ENCODE peak calls at places on chromosomes 13 and 19, in eight cellular contexts. X is astrocyte, T is psoas muscle, N is right cardiac atrium, H is fibroblast of mammary gland, W is H7, V is gastrocnemius medialis, Z is lower leg skin. C is an unnamed sample.

GRCh38 chr19:37519890-37520289 is 13.2 kb downstream of the ZNF793 start:
- DNase-seq in W (no peak), Z (no peak), T (no peak), H (peak), V (no peak), N (no peak), X (peak), C (no peak)

GRCh38 chr13:31350560-31350959 is 150.8 kb downstream of the B3GLCT start:
- DNase-seq in T (no peak), V (no peak), N (no peak), Z (no peak), X (no peak), H (no peak), W (no peak), C (no peak)

GRCh38 chr13:21672811-21673591 is 2.1 kb downstream of the FGF9 start:
- DNase-seq in X (no peak), H (no peak), W (no peak), N (no peak), Z (no peak), V (no peak), T (no peak), C (peak)

GRCh38 chr13:27276188-27276587 is 5.6 kb downstream of the RASL11A start:
- DNase-seq in X (no peak), Z (no peak), W (no peak), H (peak), T (no peak), N (no peak), V (no peak), C (no peak)

GRCh38 chr19:10118960-10119359 is 739 bp downstream of the EIF3G start:
- DNase-seq in H (peak), X (no peak), T (no peak), N (no peak), Z (no peak), W (no peak), V (no peak), C (peak)

GRCh38 chr13:44153536-44153935 is 220.1 kb upstream of the SERP2 start:
- DNase-seq in N (no peak), X (no peak), V (no peak), Z (no peak), H (no peak), W (no peak), T (no peak), C (no peak)

GRCh38 chr19:38778733-38779132 is 5.4 kb upstream of the LGALS7 start:
- DNase-seq in V (no peak), Z (no peak), H (no peak), N (no peak), T (peak), W (no peak), X (no peak), C (no peak)

GRCh38 chr19:45262570-45262969 is 11.5 kb downstream of the MARK4 start:
- DNase-seq in Z (no peak), T (no peak), N (no peak), W (no peak), X (no peak), V (no peak), H (no peak), C (no peak)

GRCh38 chr13:95603887-95604533 is 40.5 kb downstream of the DZIP1 start:
- DNase-seq in W (no peak), T (no peak), H (peak), V (no peak), X (peak), N (no peak), Z (no peak), C (peak)

GRCh38 chr19:8511573-8512101 is 2.3 kb downstream of the ZNF414 start:
- DNase-seq in W (no peak), N (peak), H (no peak), T (no peak), Z (no peak), V (no peak), X (no peak), C (no peak)

GRCh38 chr19:11142528-11143171 is 12.9 kb downstream of the SPC24 start:
- DNase-seq in W (peak), Z (peak), N (peak), V (peak), X (peak), T (peak), H (peak), C (peak)

GRCh38 chr19:5001547-5002131 is 32.7 kb downstream of the KDM4B start:
- DNase-seq in Z (no peak), V (no peak), N (no peak), T (no peak), W (peak), X (peak), H (peak), C (no peak)

GRCh38 chr13:41416276-41416675 is 41.1 kb upstream of the RGCC start:
- DNase-seq in X (no peak), V (no peak), N (no peak), T (no peak), H (no peak), W (no peak), Z (no peak), C (no peak)

GRCh38 chr19:13838943-13839192 is 38.1 kb upstream of the NANOS3 start:
- DNase-seq in X (no peak), T (no peak), V (no peak), Z (peak), N (no peak), W (no peak), H (no peak), C (no peak)

GRCh38 chr19:10533656-10534386 is 9.9 kb upstream of the ATG4D start:
- DNase-seq in V (no peak), T (no peak), H (peak), Z (no peak), N (no peak), W (no peak), X (peak), C (no peak)

GRCh38 chr19:3061214-3062161 is 807 bp downstream of the TLE5 start:
- DNase-seq in Z (peak), W (peak), T (peak), H (no peak), V (peak), N (peak), X (no peak), C (no peak)

GRCh38 chr13:112102243-112102642 is 35.3 kb downstream of the SOX1 start:
- DNase-seq in Z (no peak), X (no peak), W (peak), H (no peak), N (no peak), V (no peak), T (no peak), C (no peak)

GRCh38 chr19:7126132-7126531 is 56.6 kb downstream of the ZNF557 start:
- DNase-seq in N (no peak), W (no peak), H (no peak), V (no peak), X (no peak), Z (no peak), T (no peak), C (no peak)

GRCh38 chr19:11577451-11578341 is at the start of gene ACP5:
- DNase-seq in H (peak), N (no peak), X (no peak), W (peak), Z (no peak), T (no peak), V (no peak), C (no peak)

GRCh38 chr19:38713227-38713649 is 31.0 kb downstream of the CAPN12 start:
- DNase-seq in Z (no peak), X (no peak), W (no peak), T (peak), H (peak), V (peak), N (peak), C (peak)

GRCh38 chr13:101746513-101746912 is 294.0 kb downstream of the ITGBL1 start:
- DNase-seq in H (no peak), W (no peak), T (no peak), Z (no peak), N (no peak), V (no peak), X (no peak), C (no peak)

GRCh38 chr13:48738261-48738755 is 84.6 kb downstream of the CYSLTR2 start:
- DNase-seq in Z (no peak), H (no peak), N (no peak), V (no peak), T (no peak), X (no peak), W (no peak), C (no peak)

GRCh38 chr13:102440259-102440936 is 38.5 kb upstream of the FGF14 start:
- DNase-seq in V (no peak), N (no peak), Z (no peak), T (no peak), H (no peak), X (no peak), W (no peak), C (no peak)

GRCh38 chr13:59677966-59678814 is 485.5 kb downstream of the DIAPH3 start:
- DNase-seq in W (peak), V (no peak), X (peak), Z (no peak), H (peak), T (no peak), N (no peak), C (peak)

GRCh38 chr13:84867246-84867645 is 932.0 kb downstream of the SLITRK6 start:
- DNase-seq in Z (no peak), V (no peak), N (no peak), T (no peak), W (no peak), X (no peak), H (no peak), C (no peak)

GRCh38 chr19:33767898-33768413 is 28.7 kb upstream of the KCTD15 start:
- DNase-seq in N (no peak), T (no peak), H (peak), Z (no peak), V (no peak), X (no peak), W (peak), C (no peak)

GRCh38 chr19:7928741-7929701 is 3.1 kb upstream of the CTXN1 start:
- DNase-seq in Z (no peak), N (no peak), T (peak), W (peak), V (no peak), H (peak), X (peak), C (peak)

GRCh38 chr19:31349160-31349881 is at the start of gene TSHZ3:
- DNase-seq in Z (peak), H (peak), X (peak), W (peak), N (peak), V (peak), T (peak), C (peak)

GRCh38 chr13:114149774-114150740 is 17.6 kb upstream of the RASA3 start:
- DNase-seq in T (no peak), W (peak), V (no peak), H (no peak), X (no peak), N (no peak), Z (peak), C (no peak)

GRCh38 chr19:13066231-13066630 is 36.4 kb downstream of the LYL1 start:
- DNase-seq in N (peak), H (no peak), W (no peak), X (no peak), Z (no peak), T (no peak), V (no peak), C (no peak)

GRCh38 chr13:25372275-25373081 is 704 bp downstream of the ATP8A2 start:
- DNase-seq in X (no peak), T (no peak), W (peak), H (no peak), Z (no peak), V (no peak), N (no peak), C (no peak)

GRCh38 chr19:1364070-1364719 is 19.5 kb upstream of the NDUFS7 start:
- DNase-seq in T (no peak), W (no peak), Z (no peak), N (no peak), V (no peak), X (no peak), H (peak), C (no peak)

GRCh38 chr19:1366899-1367870 is 16.5 kb upstream of the NDUFS7 start:
- DNase-seq in W (no peak), V (no peak), T (no peak), Z (no peak), H (no peak), N (no peak), X (no peak), C (no peak)

GRCh38 chr19:1365964-1366695 is 17.6 kb upstream of the NDUFS7 start:
- DNase-seq in Z (no peak), X (no peak), V (no peak), T (no peak), W (no peak), N (no peak), H (no peak), C (no peak)

GRCh38 chr19:1363599-1363998 is 20.1 kb upstream of the NDUFS7 start:
- DNase-seq in X (no peak), V (no peak), T (no peak), H (no peak), Z (no peak), W (no peak), N (no peak), C (no peak)

DNA sequence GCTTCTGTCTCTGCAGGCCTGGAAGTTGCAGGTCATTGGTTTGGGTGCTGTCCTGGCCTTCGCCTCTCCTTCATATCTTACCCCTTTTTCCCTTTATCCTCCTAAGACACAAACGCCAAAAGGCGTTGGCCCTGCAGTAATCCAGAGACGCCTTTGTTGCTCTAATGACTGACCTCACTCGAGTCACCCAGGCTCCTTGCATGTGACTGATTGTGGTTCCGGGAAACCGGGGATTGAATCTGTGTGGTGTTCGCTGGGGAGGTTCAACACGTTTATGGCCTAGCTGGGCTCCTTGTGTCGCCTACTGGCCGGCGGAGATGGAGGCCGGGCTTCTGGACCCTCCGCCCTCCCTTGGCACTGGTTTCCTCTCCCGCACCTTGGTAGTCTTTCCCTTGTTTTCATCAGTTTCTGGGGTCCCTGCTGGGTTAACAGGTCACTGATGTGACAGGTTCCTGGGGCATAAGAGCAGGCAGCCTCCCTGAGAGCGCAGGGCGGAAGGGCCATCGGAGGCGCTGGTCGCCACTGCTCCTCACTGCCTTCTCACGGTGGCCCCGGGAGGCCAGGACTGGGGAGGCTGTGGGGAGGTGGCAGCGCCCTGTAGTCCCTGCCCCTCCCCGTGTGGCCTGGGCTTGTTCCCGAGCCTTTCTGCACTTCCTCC is 18.3 kb upstream of the NDUFS7 start:
- DNase-seq in V (no peak), H (no peak), N (no peak), W (no peak), Z (no peak), T (no peak), X (no peak), C (no peak)
- H3K4me3 ChIP-seq in V (no peak), H (no peak), N (no peak), W (no peak), Z (no peak), T (no peak), X (no peak), C (no peak)

GRCh38 chr13:33260168-33261098 is 25.1 kb downstream of the STARD13 start:
- DNase-seq in N (no peak), X (no peak), H (peak), T (no peak), Z (no peak), V (no peak), W (no peak), C (no peak)

GRCh38 chr13:33262997-33263396 is 22.6 kb downstream of the STARD13 start:
- DNase-seq in Z (no peak), V (no peak), T (no peak), N (no peak), H (no peak), W (no peak), X (no peak), C (no peak)

GRCh38 chr13:33262554-33262953 is 23.0 kb downstream of the STARD13 start:
- DNase-seq in X (no peak), V (no peak), N (no peak), T (no peak), W (no peak), H (no peak), Z (no peak), C (no peak)

GRCh38 chr13:33262069-33262487 is 23.5 kb downstream of the STARD13 start:
- DNase-seq in Z (no peak), T (no peak), W (no peak), V (no peak), N (no peak), H (peak), X (peak), C (peak)

GRCh38 chr13:33261426-33262068 is 24.0 kb downstream of the STARD13 start:
- DNase-seq in Z (no peak), H (no peak), N (no peak), X (no peak), W (no peak), V (no peak), T (no peak), C (no peak)
- H3K4me3 ChIP-seq in Z (no peak), H (no peak), N (no peak), X (no peak), W (no peak), V (no peak), T (no peak), C (no peak)

GRCh38 chr19:30162718-30163117 is 209.5 kb upstream of the ZNF536 start:
- DNase-seq in Z (no peak), N (no peak), X (no peak), W (no peak), T (no peak), V (no peak), H (no peak), C (no peak)
- H3K4me3 ChIP-seq in Z (no peak), N (no peak), X (no peak), W (no peak), T (no peak), V (no peak), H (no peak), C (no peak)

GRCh38 chr19:58356971-58357797 is 3.9 kb upstream of the A1BG start:
- DNase-seq in T (no peak), V (no peak), Z (no peak), X (no peak), H (peak), N (no peak), W (peak), C (no peak)
- H3K4me3 ChIP-seq in T (peak), V (peak), Z (no peak), X (no peak), H (no peak), N (peak), W (no peak), C (peak)

DNA sequence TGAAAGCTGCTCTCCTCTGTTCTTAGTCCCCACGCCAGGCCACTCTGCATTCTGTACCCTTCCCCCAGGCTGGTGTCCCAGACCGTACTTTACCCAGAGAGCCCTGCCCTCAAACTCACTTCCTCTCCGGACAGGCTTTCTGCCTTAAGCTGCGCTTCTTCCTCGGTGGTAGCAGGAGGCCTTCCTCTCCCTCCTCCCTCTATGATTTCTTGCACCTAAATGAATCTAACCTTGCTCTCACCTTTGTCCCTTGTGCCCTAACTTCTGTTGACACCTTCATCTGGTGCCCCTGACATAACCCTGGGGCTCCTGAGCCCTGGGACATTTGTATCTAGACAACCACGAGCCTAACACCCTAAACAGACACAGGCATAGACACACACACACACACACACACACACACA is 29.6 kb upstream of the CEACAM21 start:
- DNase-seq in V (peak), H (no peak), N (no peak), X (no peak), W (no peak), Z (no peak), T (no peak), C (no peak)
- H3K4me3 ChIP-seq in V (no peak), H (no peak), N (no peak), X (no peak), W (no peak), Z (no peak), T (no peak), C (no peak)

DNA sequence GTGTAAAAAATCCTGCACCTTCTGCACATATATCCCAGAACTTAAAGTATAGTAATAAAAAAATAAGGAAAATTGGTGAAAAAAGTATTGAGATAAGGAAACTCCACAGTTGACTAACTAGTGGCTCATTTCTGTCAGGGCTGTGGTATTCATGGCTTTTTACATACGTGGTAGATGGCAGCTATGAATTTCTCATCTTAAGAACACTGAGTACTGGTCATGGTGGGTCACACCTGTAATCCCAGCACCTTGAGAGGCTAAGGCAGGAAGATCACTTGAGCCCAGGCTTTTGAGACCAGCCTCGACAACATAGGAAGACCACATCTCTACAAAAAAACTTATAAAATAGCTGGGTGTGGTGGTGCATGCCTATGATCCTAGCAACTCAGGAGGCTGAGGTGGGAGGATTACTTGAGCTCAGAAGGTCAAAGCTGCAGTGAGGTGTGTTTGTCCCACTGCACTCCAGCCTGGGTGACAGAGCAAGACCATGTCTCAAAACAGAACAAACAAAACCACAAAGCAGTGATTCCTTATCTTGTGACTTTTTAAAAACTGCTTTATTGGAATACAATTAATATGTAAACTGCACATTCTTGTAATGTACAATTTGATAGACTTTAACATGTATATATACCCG is 16.8 kb downstream of the SLAIN1 start:
- DNase-seq in X (no peak), H (no peak), Z (no peak), N (no peak), W (no peak), T (no peak), V (no peak), C (no peak)
- H3K4me3 ChIP-seq in X (no peak), H (no peak), Z (no peak), N (no peak), W (no peak), T (no peak), V (no peak), C (no peak)

DNA sequence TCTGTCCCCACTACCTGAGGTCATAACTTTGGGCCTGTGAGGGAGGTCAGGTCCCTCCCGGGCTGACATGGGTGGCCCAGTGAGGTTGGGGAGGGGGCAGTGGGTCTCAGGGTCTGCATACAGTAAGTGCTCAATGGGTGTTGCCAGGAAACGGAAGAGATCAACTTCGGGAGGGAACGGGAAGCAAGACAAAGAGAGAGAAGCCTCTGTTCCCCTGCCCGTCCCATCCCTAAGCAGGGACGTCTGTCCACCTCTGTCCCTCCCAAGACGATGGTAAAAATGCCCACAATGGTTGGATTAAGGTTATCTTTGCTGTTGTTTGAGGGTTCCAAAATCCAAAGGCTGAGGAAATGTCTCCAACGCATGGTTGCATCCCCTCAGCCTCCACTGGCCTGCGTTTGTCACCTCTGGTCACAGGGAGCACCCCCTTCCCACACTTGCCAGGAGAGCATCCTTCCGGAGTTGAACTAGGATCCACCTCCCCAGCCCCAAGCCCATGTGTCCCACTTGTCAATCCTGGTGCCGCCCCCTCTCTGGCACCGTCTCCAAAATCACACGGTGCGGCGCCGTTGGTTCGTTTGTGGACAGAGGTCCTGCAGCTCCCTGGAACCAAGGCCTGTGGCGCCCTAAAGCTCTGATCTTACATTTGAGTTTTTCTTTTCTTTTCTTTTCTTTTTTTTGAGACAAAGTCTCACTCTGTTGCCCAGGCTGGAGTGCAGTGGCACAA is 774 bp upstream of the HOMER3 start:
- DNase-seq in Z (no peak), N (no peak), V (no peak), W (no peak), H (no peak), X (no peak), T (no peak), C (no peak)
- H3K4me3 ChIP-seq in Z (no peak), N (no peak), V (peak), W (peak), H (peak), X (peak), T (peak), C (no peak)

C was measured in adrenal gland.